ENCODE peak calls at places on chromosomes 13 and 19, in nine cellular contexts. W is EH; F is endothelial cell; C is AG08395; Z is RPMI8226; A is NCI-H146; X is endodermal cell; E is stimulated activated naive CD8-positive, alpha-beta T cell treated with anti-CD3 and anti-CD28 coated beads, Interleukin-15, amount 100 ng/mL, for 72 hours; N is anterior cingulate cortex. I is an unnamed sample.

GRCh38 chr19:46493236-46494114 is 2.2 kb downstream of the PNMA8B start:
- DNase-seq in N (no peak), F (peak; percentile 36), W (no peak), C (no peak), E (peak; percentile 46), A (no peak), Z (peak; percentile 36), X (peak; percentile 82), I (peak; percentile 33)

GRCh38 chr19:41706741-41707501 is 1.5 kb upstream of the CEACAM5 start:
- DNase-seq in X (peak; percentile 95), F (peak; percentile 78), W (peak; percentile 31), Z (peak; percentile 64), C (peak; percentile 37), N (no peak), A (peak; percentile 79), E (peak; percentile 78), I (peak; percentile 80)

GRCh38 chr13:109655611-109656010 is 130.8 kb downstream of the IRS2 start:
- DNase-seq in A (no peak), C (no peak), F (no peak), N (no peak), Z (no peak), W (no peak), E (no peak), X (no peak), I (no peak)

GRCh38 chr13:68540244-68540643 is 1310.1 kb upstream of the PCDH9 start:
- DNase-seq in W (no peak), N (no peak), C (no peak), F (no peak), A (no peak), X (no peak), Z (no peak), E (no peak), I (no peak)

GRCh38 chr13:40813662-40814454 is 24.4 kb downstream of the SLC25A15 start:
- DNase-seq in N (no peak), W (peak; percentile 43), C (peak; percentile 48), Z (peak; percentile 39), A (no peak), E (no peak), X (peak; percentile 68), F (no peak), I (no peak)

GRCh38 chr13:42333613-42334328 is 61.8 kb downstream of the AKAP11 start:
- DNase-seq in W (peak; percentile 14), Z (peak; percentile 38), F (peak; percentile 7), A (peak; percentile 73), E (peak; percentile 19), X (peak; percentile 54), N (no peak), C (peak; percentile 13), I (no peak)

GRCh38 chr13:98842074-98842473 is 89.6 kb upstream of the SLC15A1 start:
- DNase-seq in F (no peak), C (no peak), X (no peak), Z (no peak), E (no peak), A (peak; percentile 95), W (no peak), N (no peak), I (no peak)

GRCh38 chr19:48123907-48124675 is 13.5 kb upstream of the PLA2G4C start:
- DNase-seq in N (no peak), X (no peak), A (no peak), Z (no peak), W (peak; percentile 69), C (peak; percentile 30), F (no peak), E (peak; percentile 48), I (peak; percentile 90)

GRCh38 chr13:22915442-22916082 is 265.2 kb upstream of the SGCG start:
- DNase-seq in N (peak; percentile 60), A (no peak), F (peak; percentile 74), X (peak; percentile 95), Z (no peak), E (no peak), W (peak; percentile 22), C (peak; percentile 41), I (no peak)

GRCh38 chr13:35865341-35866240 is 265.6 kb downstream of the DCLK1 start:
- DNase-seq in C (no peak), F (no peak), N (no peak), E (no peak), X (no peak), A (no peak), W (no peak), Z (no peak), I (no peak)

GRCh38 chr19:30682576-30683536 is 310.7 kb downstream of the ZNF536 start:
- DNase-seq in F (peak; percentile 83), Z (peak; percentile 55), E (peak; percentile 35), C (peak; percentile 93), X (peak; percentile 91), W (peak; percentile 84), N (peak; percentile 56), A (peak; percentile 48), I (peak; percentile 64)

GRCh38 chr19:28999733-29000433 is 213.1 kb downstream of the UQCRFS1 start:
- DNase-seq in C (no peak), F (no peak), A (no peak), W (no peak), Z (no peak), X (no peak), N (no peak), E (no peak), I (no peak)

GRCh38 chr13:27211771-27212364 is 39.5 kb upstream of the RPL21 start:
- DNase-seq in F (no peak), N (no peak), X (no peak), Z (no peak), C (no peak), A (no peak), W (peak; percentile 81), E (no peak), I (no peak)

GRCh38 chr13:92677571-92677970 is 549.0 kb upstream of the GPC6 start:
- DNase-seq in N (no peak), F (no peak), E (no peak), Z (no peak), X (peak; percentile 66), A (peak; percentile 39), W (no peak), C (no peak), I (no peak)